ENCODE peak calls at places on chromosomes 12 and 14, in eight cellular contexts. M is K562, S is A549, L is HepG2, U is tibial nerve, F is suprapubic skin, R is ovary, Z is transverse colon. G is an unnamed sample.

GRCh38 chr14:51592836-51593235 is 58.9 kb upstream of the FRMD6 start:
- DNase-seq in Z (no peak), U (no peak), R (no peak), S (no peak), F (no peak), L (no peak), M (no peak), G (no peak)

GRCh38 chr14:97523936-97524335 is 726.8 kb downstream of the VRK1 start:
- DNase-seq in Z (no peak), L (no peak), U (no peak), R (no peak), S (no peak), F (no peak), M (no peak), G (no peak)

GRCh38 chr12:30926243-30927209 is at the start of gene TSPAN11:
- DNase-seq in F (no peak), M (no peak), R (peak), Z (no peak), S (no peak), U (no peak), L (no peak), G (no peak)

GRCh38 chr12:120215357-120215735 is 14.4 kb upstream of the RPLP0 start:
- DNase-seq in L (no peak), R (no peak), M (no peak), U (no peak), S (no peak), F (no peak), Z (no peak), G (no peak)

GRCh38 chr12:131266591-131267467 is 313.1 kb downstream of the ADGRD1 start:
- DNase-seq in U (no peak), F (no peak), R (no peak), L (no peak), S (no peak), M (no peak), Z (no peak), G (no peak)

GRCh38 chr12:106790020-106790419 is 15.5 kb downstream of the RIC8B start:
- DNase-seq in U (no peak), R (no peak), M (no peak), S (no peak), Z (no peak), L (no peak), F (no peak), G (no peak)

GRCh38 chr14:89673499-89674225 is 256.6 kb upstream of the FOXN3 start:
- DNase-seq in S (no peak), M (no peak), Z (peak), U (no peak), L (no peak), F (no peak), R (no peak), G (no peak)

GRCh38 chr12:47791351-47791746 is 18.3 kb downstream of the SLC48A1 start:
- DNase-seq in S (no peak), M (no peak), F (no peak), Z (no peak), R (no peak), U (no peak), L (no peak), G (no peak)

GRCh38 chr14:33512201-33512600 is 438.7 kb downstream of the EGLN3 start:
- DNase-seq in R (no peak), F (no peak), Z (no peak), M (no peak), U (no peak), L (no peak), S (no peak), G (no peak)

GRCh38 chr14:104267895-104268294 is 129.5 kb downstream of the KIF26A start:
- DNase-seq in U (no peak), L (no peak), M (no peak), Z (peak), S (no peak), F (no peak), R (peak), G (peak)

GRCh38 chr14:94923771-94924170 is 153.9 kb upstream of the GSC start:
- DNase-seq in R (no peak), S (no peak), L (no peak), F (no peak), U (no peak), Z (no peak), M (no peak), G (no peak)

GRCh38 chr12:100801335-100801734 is 6.8 kb downstream of the ANO4 start:
- DNase-seq in S (no peak), F (no peak), L (no peak), Z (no peak), M (no peak), U (no peak), R (no peak), G (no peak)

GRCh38 chr14:97065305-97066067 is 268.3 kb downstream of the VRK1 start:
- DNase-seq in S (no peak), U (no peak), L (no peak), M (no peak), R (no peak), F (no peak), Z (no peak), G (no peak)

GRCh38 chr12:77384941-77385340 is 319.6 kb upstream of the E2F7 start:
- DNase-seq in F (no peak), U (no peak), M (no peak), Z (no peak), L (no peak), R (no peak), S (no peak), G (no peak)
- TF ChIP-seq EP300 in F (no peak), U (no peak), M (no peak), Z (no peak), L (no peak), R (no peak), S (no peak), G (no peak)

GRCh38 chr12:112906712-112907414 is at the start of gene OAS1:
- DNase-seq in F (no peak), S (peak), R (no peak), M (no peak), Z (peak), U (no peak), L (peak), G (peak)
- H3K27ac ChIP-seq in F (peak), S (peak), R (peak), M (no peak), Z (peak), U (peak), L (peak), G (peak)

GRCh38 chr12:117322428-117322827 is 39.0 kb downstream of the NOS1 start:
- DNase-seq in S (no peak), Z (no peak), L (no peak), R (no peak), M (no peak), F (no peak), U (no peak), G (no peak)
- TF ChIP-seq CTCF in S (no peak), Z (no peak), L (no peak), R (no peak), M (no peak), F (no peak), U (no peak), G (no peak)

GRCh38 chr12:82517027-82517426 is 158.7 kb downstream of the METTL25 start:
- DNase-seq in U (no peak), S (no peak), R (no peak), Z (no peak), M (no peak), F (no peak), L (peak), G (no peak)
- TF ChIP-seq EP300 in U (no peak), S (no peak), R (no peak), Z (no peak), M (no peak), F (no peak), L (no peak), G (no peak)

DNA sequence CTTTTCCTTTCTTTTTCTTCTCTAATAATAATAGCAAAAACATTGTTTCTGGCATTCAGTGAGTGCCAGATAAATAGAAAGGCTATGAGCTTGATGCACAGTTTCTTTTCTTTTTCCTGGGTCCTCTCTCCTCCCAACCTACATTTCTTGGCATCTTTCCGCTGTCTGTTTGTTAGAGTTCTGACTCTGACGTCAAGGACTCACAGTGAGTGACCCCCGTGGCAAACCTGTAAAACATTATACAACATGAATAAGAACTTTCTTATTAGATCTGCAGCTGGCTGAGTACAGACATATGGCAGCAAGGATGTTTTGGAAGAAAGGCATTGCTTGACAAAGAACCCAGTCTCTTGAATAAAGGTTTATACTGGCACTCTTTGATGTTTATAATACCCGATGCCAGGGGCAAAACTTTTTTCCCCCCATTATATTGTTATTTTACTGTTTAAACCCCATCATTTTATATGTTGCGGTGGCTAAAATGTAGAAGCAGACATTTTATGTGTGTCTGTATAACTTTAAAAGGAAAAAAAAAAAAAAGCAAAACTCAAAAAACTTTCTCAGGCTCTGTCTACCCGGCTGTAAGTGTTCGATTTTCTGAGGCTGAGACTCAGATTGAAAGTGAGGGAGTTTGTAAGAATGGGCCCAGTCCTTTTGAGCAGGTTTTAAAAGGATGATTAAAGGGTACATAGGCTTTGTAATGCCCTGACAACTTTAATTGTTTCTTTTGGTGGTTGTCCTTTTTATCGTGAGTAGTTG is 159.2 kb downstream of the PDE3A start:
- DNase-seq in R (no peak), U (no peak), M (no peak), L (no peak), F (no peak), Z (no peak), S (peak), G (no peak)
- H3K27ac ChIP-seq in R (no peak), U (no peak), M (no peak), L (no peak), F (no peak), Z (peak), S (peak), G (no peak)

GRCh38 chr12:71938728-71939385 is at the start of gene TPH2:
- DNase-seq in Z (peak), L (peak), F (no peak), S (peak), M (peak), U (no peak), R (peak), G (peak)
- TF ChIP-seq CTCF in Z (no peak), L (peak), F (peak), S (peak), M (peak), U (no peak), R (no peak), G (no peak)

G was measured in stomach.